ENCODE peak calls at places on chromosome 14, in ten cellular contexts. I, D, G, E, V, S, F, N, Q and A are unnamed samples. For H3K27me3, the result is how much of the 10 kb centered on the place peaks cover.

GRCh38 chr14:25753130-25753529 is 703.2 kb upstream of the STXBP6 start:
- DNase-seq in I (no peak), D (no peak), G (no peak), E (no peak), V (no peak), S (no peak), F (no peak), N (no peak), Q (no peak), A (no peak)

GRCh38 chr14:32444262-32444661 is 115.2 kb downstream of the AKAP6 start:
- DNase-seq in I (no peak), D (no peak), G (no peak), E (no peak), V (no peak), S (no peak), F (no peak), N (no peak), Q (no peak), A (no peak)

GRCh38 chr14:61616524-61617185 is 78.7 kb upstream of the HIF1A start:
- DNase-seq in I (peak), D (no peak), G (no peak), E (no peak), V (no peak), S (no peak), F (no peak), N (no peak), Q (no peak), A (no peak)

GRCh38 chr14:89240414-89240813 is 176.6 kb downstream of the FOXN3 start:
- DNase-seq in I (peak), D (no peak), G (no peak), E (no peak), V (no peak), S (no peak), F (no peak), N (no peak), Q (peak), A (no peak)

GRCh38 chr14:92033433-92033832 is 6.4 kb downstream of the TRIP11 start:
- DNase-seq in I (no peak), D (no peak), G (no peak), E (no peak), V (no peak), S (no peak), F (no peak), N (no peak), Q (no peak), A (no peak)

GRCh38 chr14:70920608-70921007 is 13.3 kb downstream of the PCNX1 start:
- DNase-seq in I (no peak), D (no peak), G (no peak), E (no peak), V (no peak), S (no peak), F (no peak), N (no peak), Q (peak), A (no peak)

GRCh38 chr14:100664841-100665425 is 61.8 kb upstream of the DLK1 start:
- DNase-seq in I (peak), D (no peak), G (no peak), E (no peak), V (peak), S (no peak), F (peak), N (peak), Q (no peak), A (peak)

GRCh38 chr14:44979273-44979672 is 17.3 kb downstream of the TOGARAM1 start:
- DNase-seq in I (no peak), D (no peak), G (no peak), E (no peak), V (no peak), S (no peak), F (no peak), N (no peak), Q (no peak), A (no peak)

GRCh38 chr14:102223682-102224081 is 81.3 kb downstream of the MOK start:
- DNase-seq in I (no peak), D (no peak), G (no peak), E (no peak), V (no peak), S (no peak), F (no peak), N (no peak), Q (no peak), A (no peak)

GRCh38 chr14:100741956-100742355 is 15.3 kb downstream of the DLK1 start:
- DNase-seq in I (no peak), D (no peak), G (no peak), E (no peak), V (no peak), S (no peak), F (no peak), N (no peak), Q (no peak), A (no peak)

GRCh38 chr14:93369393-93370266 is 22.6 kb downstream of the COX8C start:
- DNase-seq in I (no peak), D (peak), G (no peak), E (no peak), V (no peak), S (no peak), F (no peak), N (no peak), Q (no peak), A (no peak)

GRCh38 chr14:100279133-100279532 is 27.1 kb downstream of the SLC25A29 start:
- DNase-seq in I (no peak), D (no peak), G (no peak), E (no peak), V (no peak), S (no peak), F (no peak), N (no peak), Q (no peak), A (no peak)

GRCh38 chr14:35534130-35534883 is at the start of gene INSM2:
- DNase-seq in I (peak), D (no peak), G (no peak), E (no peak), V (peak), S (no peak), F (no peak), N (no peak), Q (no peak), A (no peak)

GRCh38 chr14:23089498-23090253 is 5.3 kb downstream of the ACIN1 start:
- DNase-seq in I (no peak), D (no peak), G (no peak), E (no peak), V (no peak), S (no peak), F (no peak), N (no peak), Q (no peak), A (no peak)

GRCh38 chr14:23185046-23185445 is 1.6 kb upstream of the SLC7A8 start:
- DNase-seq in I (peak), D (no peak), G (no peak), E (no peak), V (no peak), S (no peak), F (no peak), N (no peak), Q (peak), A (no peak)

GRCh38 chr14:105307052-105307727 is 6.4 kb upstream of the BRF1 start:
- DNase-seq in I (no peak), D (no peak), G (no peak), E (no peak), V (no peak), S (no peak), F (no peak), N (no peak), Q (no peak), A (no peak)

GRCh38 chr14:73422515-73422914 is 35.8 kb downstream of the NUMB start:
- DNase-seq in I (no peak), D (no peak), G (no peak), E (no peak), V (no peak), S (no peak), F (no peak), N (no peak), Q (no peak), A (no peak)

GRCh38 chr14:40850191-40850590 is 756.5 kb upstream of the LRFN5 start:
- DNase-seq in I (no peak), D (no peak), G (no peak), E (no peak), V (no peak), S (no peak), F (no peak), N (no peak), Q (no peak), A (no peak)

GRCh38 chr14:79704406-79704805 is 506.9 kb downstream of the DIO2 start:
- DNase-seq in I (no peak), D (no peak), G (no peak), E (no peak), V (no peak), S (no peak), F (no peak), N (no peak), Q (no peak), A (no peak)

GRCh38 chr14:82642425-82642824 is 1108.8 kb upstream of the SEL1L start:
- DNase-seq in I (no peak), D (no peak), G (no peak), E (no peak), V (peak), S (no peak), F (no peak), N (no peak), Q (no peak), A (no peak)

GRCh38 chr14:93160353-93160801 is 24.3 kb downstream of the MOAP1 start:
- DNase-seq in I (no peak), D (no peak), G (peak), E (no peak), V (peak), S (no peak), F (no peak), N (no peak), Q (no peak), A (no peak)

GRCh38 chr14:20332946-20333782 is at the start of gene CCNB1IP1:
- DNase-seq in I (peak), D (peak), G (peak), E (no peak), V (peak), S (peak), F (peak), N (peak), Q (peak), A (peak)

GRCh38 chr14:95922080-95922479 is 45.4 kb downstream of the TUNAR start:
- DNase-seq in I (no peak), D (no peak), G (no peak), E (no peak), V (no peak), S (no peak), F (no peak), N (no peak), Q (no peak), A (no peak)

DNA sequence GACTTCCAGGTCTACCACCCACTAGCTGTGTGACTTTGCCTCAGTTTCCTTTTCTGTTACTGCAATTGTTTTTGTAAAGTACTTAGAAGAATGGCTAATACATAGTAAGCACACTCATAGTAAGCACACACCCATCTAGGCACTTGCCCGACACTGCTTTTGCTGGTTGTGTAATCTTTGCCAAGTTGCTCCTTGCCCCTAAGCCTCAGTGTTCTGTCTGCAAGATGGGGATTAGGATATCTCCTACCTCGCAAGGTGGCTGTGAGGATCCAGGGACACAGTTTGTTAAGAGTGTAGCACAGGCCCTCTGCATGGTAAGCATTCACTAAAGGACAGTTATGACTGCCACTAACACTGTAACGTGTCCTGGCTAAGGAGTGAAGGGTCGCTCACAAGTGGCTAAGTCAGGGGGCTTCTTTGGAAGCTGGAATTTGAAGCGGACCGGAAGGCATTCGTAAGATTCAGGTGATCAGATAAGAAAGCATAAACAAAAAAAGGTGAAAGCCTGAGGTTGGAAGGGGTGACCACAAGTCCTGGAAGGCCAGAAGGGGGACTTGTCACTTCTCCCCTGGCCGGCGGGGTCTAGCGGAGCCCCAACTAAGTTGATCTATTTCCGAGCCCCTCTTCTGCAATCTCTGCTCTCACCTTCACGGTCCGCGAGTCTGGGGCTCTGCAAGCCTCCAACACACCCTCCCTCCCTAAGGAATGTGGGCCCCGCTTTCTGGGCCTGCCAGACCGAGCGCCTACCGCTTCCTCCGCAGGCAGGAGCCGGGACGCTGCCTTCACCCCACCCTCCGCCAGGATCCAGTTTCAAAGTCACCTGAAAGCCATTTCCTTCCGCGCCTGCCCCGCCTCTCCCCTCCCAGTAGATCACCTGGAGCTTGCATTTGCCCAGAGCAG is 1.5 kb upstream of the PLEKHG3 start:
- DNase-seq in I (no peak), D (peak), G (no peak), E (no peak), V (peak), S (no peak), F (no peak), N (peak), Q (no peak), A (peak)
- H3K27me3 ChIP-seq in I (under half), D (under half), G (under half), E (under half), V (under half), S (under half), F (under half), N (under half), Q (under half), A (under half)

GRCh38 chr14:98715054-98715453 is 556.9 kb downstream of the BCL11B start:
- DNase-seq in I (no peak), D (no peak), G (no peak), E (no peak), V (no peak), S (no peak), F (no peak), N (no peak), Q (no peak), A (no peak)
- TF ChIP-seq POLR2A in I (no peak), D (no peak), G (no peak), E (no peak), V (no peak), S (no peak), F (no peak), N (no peak), Q (no peak), A (no peak)

DNA sequence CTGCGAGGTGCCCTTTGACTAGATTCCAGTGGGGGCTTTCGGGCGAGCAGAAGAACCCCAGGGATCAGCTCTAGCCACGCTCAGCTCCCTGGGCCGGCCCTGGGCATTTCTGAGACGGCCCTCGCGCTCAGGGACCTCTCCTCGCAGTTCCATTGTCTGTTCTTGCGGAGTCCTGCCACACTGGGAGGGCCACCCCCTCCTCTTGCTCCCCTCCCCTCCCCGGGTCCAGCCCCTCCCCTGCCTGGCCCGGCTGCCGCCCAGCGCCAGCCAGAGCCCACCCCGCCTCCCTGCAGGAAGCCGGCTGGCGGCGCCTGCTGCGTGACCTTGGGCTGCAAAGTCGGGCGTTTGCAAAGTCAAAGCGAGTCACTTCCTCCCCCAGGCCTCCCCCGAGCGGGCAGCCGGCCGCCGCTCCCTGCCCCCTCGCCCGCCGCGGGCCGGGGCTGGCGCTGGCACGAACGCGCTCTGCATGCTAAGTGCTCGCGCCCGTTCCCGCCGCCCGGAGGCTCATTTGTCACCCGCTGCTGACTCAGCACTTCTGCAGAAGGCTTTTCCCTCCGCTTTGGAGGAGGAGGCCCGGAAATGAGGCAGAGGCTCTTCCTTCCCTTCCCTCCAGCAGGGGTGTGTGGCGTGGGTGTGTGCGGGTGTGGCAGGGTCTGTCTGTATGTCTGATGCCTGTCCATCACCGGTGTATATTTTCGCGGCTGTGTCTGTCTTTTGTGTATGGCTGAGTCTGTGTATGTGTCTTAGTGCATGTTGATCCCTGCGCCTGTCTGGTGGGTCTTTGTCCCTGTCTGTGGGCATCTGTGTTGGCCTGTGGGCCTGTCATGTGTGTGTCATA is 72.0 kb downstream of the IRF2BPL start:
- DNase-seq in I (peak), D (peak), G (peak), E (peak), V (peak), S (peak), F (peak), N (peak), Q (peak), A (peak)
- H3K27me3 ChIP-seq in I (under half), D (under half), G (under half), E (under half), V (under half), S (under half), F (under half), N (under half), Q (under half), A (under half)

DNA sequence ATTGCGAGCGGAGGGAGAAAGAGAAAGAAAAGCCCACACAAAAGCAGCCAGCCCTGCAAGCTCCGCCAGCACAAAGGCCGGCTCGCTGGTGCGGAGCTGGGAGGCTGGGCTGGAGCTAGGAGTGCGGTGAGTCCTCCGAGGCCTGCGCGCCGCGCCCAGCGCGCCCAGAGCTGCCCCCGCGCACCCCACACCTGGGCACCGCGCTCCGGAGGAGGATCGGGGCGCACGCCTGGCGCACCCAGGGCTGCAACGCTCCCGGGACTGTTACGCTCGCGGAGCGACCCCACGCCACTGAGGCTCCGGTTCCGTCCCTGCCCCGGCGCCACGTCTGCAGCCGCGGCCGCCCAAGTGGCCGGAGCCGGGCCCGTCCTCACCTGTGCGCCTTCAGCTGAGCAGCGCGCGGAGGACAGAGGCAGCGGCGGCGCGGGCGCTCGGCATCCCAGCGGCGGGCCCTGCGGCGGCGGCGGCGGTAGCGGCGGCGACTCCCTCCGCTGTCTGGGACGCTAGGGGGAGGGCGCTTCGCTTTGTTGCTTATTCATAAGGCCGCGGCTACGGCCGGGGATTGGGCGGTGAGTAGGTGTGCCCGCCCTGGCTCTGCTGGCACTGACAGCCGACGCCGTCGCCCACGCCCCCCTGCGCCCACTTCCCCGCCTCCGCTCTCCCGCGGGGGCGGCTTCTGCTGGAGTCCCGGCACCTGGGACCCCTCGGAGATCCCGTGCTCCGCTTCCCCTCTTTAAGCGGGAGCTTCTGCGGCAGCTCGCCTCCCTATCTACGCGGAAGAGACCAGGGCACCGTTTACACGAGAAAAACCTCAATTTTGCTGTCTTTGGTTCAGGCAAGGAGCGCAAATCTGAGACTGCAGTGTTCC is at the start of gene ARMH4:
- DNase-seq in I (peak), D (peak), G (peak), E (peak), V (peak), S (peak), F (peak), N (peak), Q (peak), A (peak)
- TF ChIP-seq POLR2A in I (no peak), D (no peak), G (no peak), E (no peak), V (peak), S (no peak), F (peak), N (no peak), Q (no peak), A (peak)

DNA sequence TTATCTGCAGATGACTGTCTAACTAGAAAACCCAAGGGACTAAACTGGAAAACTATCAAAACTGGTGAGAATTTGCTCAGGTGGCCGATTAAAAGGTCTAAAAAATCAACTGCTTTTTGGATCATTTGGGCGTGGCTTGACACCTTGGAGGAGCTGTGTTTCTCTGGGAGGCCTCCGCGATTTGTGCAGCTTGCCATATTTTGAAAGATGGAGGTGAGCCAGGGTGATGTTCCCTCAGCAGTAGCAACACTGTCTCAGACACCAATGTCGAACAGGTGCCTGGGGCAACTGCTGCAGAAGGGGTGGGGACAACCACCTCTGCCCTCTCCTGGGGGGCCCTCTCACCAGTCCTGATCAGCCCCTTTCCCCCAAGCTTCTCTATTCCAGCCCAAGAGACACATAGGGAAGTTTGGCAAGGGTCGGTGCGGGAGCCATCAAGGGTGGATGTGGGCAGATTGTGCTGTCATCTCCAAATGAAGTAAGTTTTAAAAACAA is 3.8 kb downstream of the CCDC177 start:
- DNase-seq in I (no peak), D (no peak), G (no peak), E (no peak), V (no peak), S (no peak), F (no peak), N (no peak), Q (no peak), A (no peak)
- H3K27me3 ChIP-seq in I (half or more), D (under half), G (under half), E (under half), V (under half), S (half or more), F (under half), N (under half), Q (half or more), A (under half)

GRCh38 chr14:103520657-103521437 is 1.8 kb downstream of the CKB start:
- DNase-seq in I (peak), D (peak), G (peak), E (peak), V (peak), S (no peak), F (peak), N (peak), Q (peak), A (peak)
- TF ChIP-seq POLR2A in I (no peak), D (no peak), G (no peak), E (no peak), V (peak), S (no peak), F (peak), N (peak), Q (no peak), A (peak)

GRCh38 chr14:94770815-94771190 is 890 bp upstream of the GSC start:
- DNase-seq in I (no peak), D (no peak), G (no peak), E (no peak), V (no peak), S (no peak), F (no peak), N (no peak), Q (no peak), A (no peak)
- H3K27me3 ChIP-seq in I (half or more), D (under half), G (under half), E (under half), V (under half), S (half or more), F (under half), N (half or more), Q (half or more), A (half or more)